ENCODE peak calls at places on chromosomes 1 and 21, in six cellular contexts. One of them, this sample, is unnamed.

GRCh38 chr1:182259229-182259872 is 132.2 kb downstream of the GLUL start:
- DNase-seq in adipocyte: peak; percentile 49
- DNase-seq in mesendoderm: no peak
- DNase-seq in skeletal muscle cell: peak; percentile 59
- DNase-seq in GM23338: no peak
- DNase-seq in IMR-90: no peak
- DNase-seq in this sample: peak; percentile 80

GRCh38 chr1:84083321-84083720 is 60.8 kb upstream of the PRKACB start:
- DNase-seq in adipocyte: no peak
- DNase-seq in mesendoderm: no peak
- DNase-seq in skeletal muscle cell: no peak
- DNase-seq in GM23338: no peak
- DNase-seq in IMR-90: no peak
- DNase-seq in this sample: no peak

GRCh38 chr21:38140192-38140905 is 116.4 kb upstream of the KCNJ15 start:
- DNase-seq in adipocyte: peak; percentile 48
- DNase-seq in mesendoderm: no peak
- DNase-seq in skeletal muscle cell: peak; percentile 43
- DNase-seq in GM23338: no peak
- DNase-seq in IMR-90: peak; percentile 25
- DNase-seq in this sample: peak; percentile 5

GRCh38 chr1:107548276-107548675 is 407.4 kb downstream of the NTNG1 start:
- DNase-seq in adipocyte: no peak
- DNase-seq in mesendoderm: no peak
- DNase-seq in skeletal muscle cell: peak; percentile 8
- DNase-seq in GM23338: no peak
- DNase-seq in IMR-90: no peak
- DNase-seq in this sample: peak; percentile 51

GRCh38 chr1:181149326-181150000 is 61.0 kb downstream of the IER5 start:
- DNase-seq in adipocyte: no peak
- DNase-seq in mesendoderm: no peak
- DNase-seq in skeletal muscle cell: no peak
- DNase-seq in GM23338: peak; percentile 34
- DNase-seq in IMR-90: no peak
- DNase-seq in this sample: no peak

GRCh38 chr1:202343652-202344349 is 2.1 kb upstream of the UBE2T start:
- DNase-seq in adipocyte: peak; percentile 90
- DNase-seq in mesendoderm: peak; percentile 45
- DNase-seq in skeletal muscle cell: no peak
- DNase-seq in GM23338: peak; percentile 81
- DNase-seq in IMR-90: peak; percentile 48
- DNase-seq in this sample: peak; percentile 48

GRCh38 chr1:5730272-5731109 is 261.7 kb downstream of the NPHP4 start:
- DNase-seq in adipocyte: no peak
- DNase-seq in mesendoderm: no peak
- DNase-seq in skeletal muscle cell: no peak
- DNase-seq in GM23338: no peak
- DNase-seq in IMR-90: no peak
- DNase-seq in this sample: no peak

GRCh38 chr1:99758073-99758511 is 8.3 kb downstream of the FRRS1 start:
- DNase-seq in adipocyte: peak; percentile 30
- DNase-seq in mesendoderm: peak; percentile 90
- DNase-seq in skeletal muscle cell: no peak
- DNase-seq in GM23338: peak; percentile 8
- DNase-seq in IMR-90: no peak
- DNase-seq in this sample: no peak

GRCh38 chr1:5809207-5809788 is 182.9 kb downstream of the NPHP4 start:
- DNase-seq in adipocyte: no peak
- DNase-seq in mesendoderm: no peak
- DNase-seq in skeletal muscle cell: no peak
- DNase-seq in GM23338: no peak
- DNase-seq in IMR-90: no peak
- DNase-seq in this sample: no peak

GRCh38 chr1:6484826-6485139 is 6.7 kb downstream of the PLEKHG5 start:
- DNase-seq in adipocyte: no peak
- DNase-seq in mesendoderm: no peak
- DNase-seq in skeletal muscle cell: no peak
- DNase-seq in GM23338: peak; percentile 41
- DNase-seq in IMR-90: no peak
- DNase-seq in this sample: no peak

GRCh38 chr1:105894006-105894405 is 1162.5 kb upstream of the PRMT6 start:
- DNase-seq in adipocyte: peak; percentile 0
- DNase-seq in mesendoderm: no peak
- DNase-seq in skeletal muscle cell: no peak
- DNase-seq in GM23338: no peak
- DNase-seq in IMR-90: peak; percentile 43
- DNase-seq in this sample: no peak

GRCh38 chr1:59013276-59013927 is 229.6 kb upstream of the JUN start:
- DNase-seq in adipocyte: peak; percentile 65
- DNase-seq in mesendoderm: peak; percentile 69
- DNase-seq in skeletal muscle cell: no peak
- DNase-seq in GM23338: peak; percentile 90
- DNase-seq in IMR-90: peak; percentile 36
- DNase-seq in this sample: peak; percentile 26

GRCh38 chr1:48216276-48216675 is 6.2 kb upstream of the SLC5A9 start:
- DNase-seq in adipocyte: peak; percentile 1
- DNase-seq in mesendoderm: no peak
- DNase-seq in skeletal muscle cell: no peak
- DNase-seq in GM23338: no peak
- DNase-seq in IMR-90: no peak
- DNase-seq in this sample: no peak

GRCh38 chr1:48214820-48215219 is 7.7 kb upstream of the SLC5A9 start:
- DNase-seq in adipocyte: no peak
- DNase-seq in mesendoderm: peak; percentile 73
- DNase-seq in skeletal muscle cell: no peak
- DNase-seq in GM23338: no peak
- DNase-seq in IMR-90: no peak
- DNase-seq in this sample: no peak

GRCh38 chr1:48217861-48218260 is 4.7 kb upstream of the SLC5A9 start:
- DNase-seq in adipocyte: no peak
- DNase-seq in mesendoderm: no peak
- DNase-seq in skeletal muscle cell: no peak
- DNase-seq in GM23338: no peak
- DNase-seq in IMR-90: no peak
- DNase-seq in this sample: no peak

GRCh38 chr1:48215222-48215621 is 7.3 kb upstream of the SLC5A9 start:
- DNase-seq in adipocyte: no peak
- DNase-seq in mesendoderm: no peak
- DNase-seq in skeletal muscle cell: no peak
- DNase-seq in GM23338: no peak
- DNase-seq in IMR-90: no peak
- DNase-seq in this sample: no peak

DNA sequence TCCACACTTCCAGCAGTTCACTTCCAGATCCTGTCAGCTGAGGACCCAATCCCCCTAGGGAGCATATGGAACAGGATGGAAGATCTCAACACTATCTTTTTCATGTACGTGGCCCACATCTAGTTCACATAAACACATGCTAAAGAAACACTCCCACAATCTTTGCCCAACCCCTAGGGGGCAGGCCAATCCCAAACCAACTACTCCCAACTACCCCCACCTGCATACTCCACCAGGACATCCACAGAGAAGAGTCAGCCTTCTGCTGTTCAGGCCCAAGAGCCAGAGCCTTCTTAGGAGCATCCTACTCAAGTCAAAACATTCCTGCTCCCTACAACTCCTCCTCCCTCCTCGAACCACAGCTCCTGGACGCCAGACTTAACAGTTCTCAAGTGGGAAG is 5.6 kb upstream of the SLC5A9 start:
- DNase-seq in adipocyte: no peak
- DNase-seq in mesendoderm: peak; percentile 53
- DNase-seq in skeletal muscle cell: no peak
- DNase-seq in GM23338: no peak
- DNase-seq in IMR-90: no peak
- DNase-seq in this sample: no peak
- H3K4me3 ChIP-seq in adipocyte: no peak overlapping the region
- H3K4me3 ChIP-seq in mesendoderm: no peak overlapping the region
- H3K4me3 ChIP-seq in skeletal muscle cell: no peak overlapping the region
- H3K4me3 ChIP-seq in GM23338: no peak overlapping the region
- H3K4me3 ChIP-seq in IMR-90: no peak overlapping the region
- H3K4me3 ChIP-seq in this sample: no peak overlapping the region

GRCh38 chr1:206559661-206559995 is 52.3 kb downstream of the RASSF5 start:
- DNase-seq in adipocyte: no peak
- DNase-seq in mesendoderm: no peak
- DNase-seq in skeletal muscle cell: no peak
- DNase-seq in GM23338: no peak
- DNase-seq in IMR-90: no peak
- DNase-seq in this sample: no peak

GRCh38 chr1:206558794-206559660 is 51.7 kb downstream of the RASSF5 start:
- DNase-seq in adipocyte: no peak
- DNase-seq in mesendoderm: no peak
- DNase-seq in skeletal muscle cell: no peak
- DNase-seq in GM23338: no peak
- DNase-seq in IMR-90: no peak
- DNase-seq in this sample: no peak

GRCh38 chr1:206557636-206558473 is 50.5 kb downstream of the RASSF5 start:
- DNase-seq in adipocyte: no peak
- DNase-seq in mesendoderm: no peak
- DNase-seq in skeletal muscle cell: no peak
- DNase-seq in GM23338: no peak
- DNase-seq in IMR-90: no peak
- DNase-seq in this sample: no peak

GRCh38 chr1:206556748-206557635 is 49.7 kb downstream of the RASSF5 start:
- DNase-seq in adipocyte: peak; percentile 73
- DNase-seq in mesendoderm: peak; percentile 66
- DNase-seq in skeletal muscle cell: no peak
- DNase-seq in GM23338: peak; percentile 80
- DNase-seq in IMR-90: peak; percentile 38
- DNase-seq in this sample: peak; percentile 23

DNA sequence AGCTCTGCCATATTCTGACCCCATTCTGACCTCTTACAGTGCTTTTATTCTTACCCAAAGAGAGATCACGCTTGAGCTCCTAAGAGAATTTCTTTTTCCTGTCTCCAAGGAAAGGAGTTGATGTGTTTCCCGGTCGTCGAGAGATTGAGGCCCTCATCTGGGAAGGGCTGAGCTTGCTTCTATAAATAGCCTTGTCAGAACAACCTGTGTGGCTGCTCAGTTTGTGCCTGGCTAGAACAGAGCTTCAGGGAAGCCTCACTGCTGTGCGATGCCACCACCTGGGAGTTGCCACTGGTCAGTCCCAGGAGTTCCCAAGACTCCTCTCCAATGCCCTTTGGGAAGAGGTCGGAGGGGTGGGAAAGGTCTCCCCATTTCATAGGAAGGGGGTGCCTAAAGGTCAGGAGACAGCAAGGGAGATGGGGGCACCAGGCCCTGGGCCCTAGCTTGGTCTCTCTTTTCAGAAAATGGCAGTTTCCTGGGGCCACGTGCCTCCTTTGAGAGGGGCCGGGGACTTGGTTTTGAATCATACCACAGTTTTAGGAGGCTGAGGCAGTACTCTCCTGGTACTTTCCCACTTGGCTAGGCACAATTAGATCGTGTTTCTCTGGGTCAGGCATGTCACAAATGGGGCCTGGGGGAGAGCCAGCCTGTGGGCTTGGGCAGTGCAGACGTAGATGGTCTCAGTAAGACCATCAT is 52.1 kb downstream of the EIF2D start:
- DNase-seq in adipocyte: no peak
- DNase-seq in mesendoderm: no peak
- DNase-seq in skeletal muscle cell: no peak
- DNase-seq in GM23338: no peak
- DNase-seq in IMR-90: no peak
- DNase-seq in this sample: no peak
- H3K4me3 ChIP-seq in adipocyte: no peak overlapping the region
- H3K4me3 ChIP-seq in mesendoderm: no peak overlapping the region
- H3K4me3 ChIP-seq in skeletal muscle cell: no peak overlapping the region
- H3K4me3 ChIP-seq in GM23338: no peak overlapping the region
- H3K4me3 ChIP-seq in IMR-90: no peak overlapping the region
- H3K4me3 ChIP-seq in this sample: no peak overlapping the region

GRCh38 chr1:166272155-166272554 is 105.4 kb upstream of the FAM78B start:
- DNase-seq in adipocyte: no peak
- DNase-seq in mesendoderm: no peak
- DNase-seq in skeletal muscle cell: no peak
- DNase-seq in GM23338: no peak
- DNase-seq in IMR-90: no peak
- DNase-seq in this sample: no peak

GRCh38 chr1:166270476-166271150 is 103.8 kb upstream of the FAM78B start:
- DNase-seq in adipocyte: no peak
- DNase-seq in mesendoderm: no peak
- DNase-seq in skeletal muscle cell: no peak
- DNase-seq in GM23338: no peak
- DNase-seq in IMR-90: no peak
- DNase-seq in this sample: no peak

GRCh38 chr1:166273618-166274017 is 106.8 kb upstream of the FAM78B start:
- DNase-seq in adipocyte: no peak
- DNase-seq in mesendoderm: peak; percentile 63
- DNase-seq in skeletal muscle cell: no peak
- DNase-seq in GM23338: no peak
- DNase-seq in IMR-90: no peak
- DNase-seq in this sample: no peak

GRCh38 chr1:166271151-166271538 is 104.3 kb upstream of the FAM78B start:
- DNase-seq in adipocyte: no peak
- DNase-seq in mesendoderm: no peak
- DNase-seq in skeletal muscle cell: no peak
- DNase-seq in GM23338: no peak
- DNase-seq in IMR-90: no peak
- DNase-seq in this sample: no peak

DNA sequence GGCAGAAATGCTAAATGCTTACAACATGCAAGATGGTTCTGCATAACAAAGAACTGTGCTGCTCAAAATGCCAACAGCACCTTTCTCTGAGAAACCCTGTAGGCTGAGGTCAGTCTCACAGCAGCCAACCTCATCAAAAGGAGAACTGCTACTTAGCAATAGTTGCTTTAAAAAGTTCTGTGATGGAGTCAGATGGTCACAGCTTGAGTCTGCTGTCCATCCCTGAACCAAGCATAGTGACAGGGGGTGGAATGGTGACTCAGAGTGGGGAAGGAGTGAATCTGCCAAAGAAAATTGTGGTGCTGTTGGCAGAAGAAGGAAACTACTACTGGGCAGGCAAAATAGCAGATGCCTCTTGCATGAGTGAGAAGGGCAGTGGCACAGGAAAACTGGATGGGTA is 106.0 kb upstream of the FAM78B start:
- DNase-seq in adipocyte: no peak
- DNase-seq in mesendoderm: peak; percentile 22
- DNase-seq in skeletal muscle cell: no peak
- DNase-seq in GM23338: peak; percentile 13
- DNase-seq in IMR-90: no peak
- DNase-seq in this sample: no peak
- H3K4me3 ChIP-seq in adipocyte: no peak overlapping the region
- H3K4me3 ChIP-seq in mesendoderm: no peak overlapping the region
- H3K4me3 ChIP-seq in skeletal muscle cell: no peak overlapping the region
- H3K4me3 ChIP-seq in GM23338: no peak overlapping the region
- H3K4me3 ChIP-seq in IMR-90: no peak overlapping the region
- H3K4me3 ChIP-seq in this sample: no peak overlapping the region

DNA sequence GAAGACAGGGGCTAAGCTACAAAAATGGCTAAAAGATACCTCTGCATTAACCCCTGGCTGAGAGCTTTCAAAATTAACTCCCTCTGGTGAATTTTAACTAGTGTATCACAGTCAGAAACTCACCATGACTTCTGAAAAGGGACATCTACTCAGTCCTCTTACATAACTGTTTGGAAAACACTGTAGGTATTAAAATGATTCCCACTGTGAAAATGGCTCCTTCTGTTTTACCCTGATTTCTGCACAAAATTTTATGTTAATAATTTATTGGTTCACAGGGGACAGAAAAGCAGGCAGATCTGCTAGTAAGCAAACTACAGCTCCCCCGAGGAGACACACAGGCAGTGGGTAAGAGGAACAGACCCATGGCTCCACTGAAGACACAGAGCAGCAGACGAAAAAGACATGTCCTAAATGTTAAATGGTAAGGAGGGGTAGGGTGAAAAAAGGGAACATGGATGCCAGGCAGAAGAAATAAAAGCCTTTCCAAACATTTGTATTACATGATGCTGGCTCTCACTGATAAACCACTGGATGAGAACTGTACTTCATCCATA is 111.7 kb downstream of the SLC45A1 start:
- DNase-seq in adipocyte: no peak
- DNase-seq in mesendoderm: no peak
- DNase-seq in skeletal muscle cell: no peak
- DNase-seq in GM23338: no peak
- DNase-seq in IMR-90: no peak
- DNase-seq in this sample: no peak
- H3K4me3 ChIP-seq in adipocyte: no peak overlapping the region
- H3K4me3 ChIP-seq in mesendoderm: no peak overlapping the region
- H3K4me3 ChIP-seq in skeletal muscle cell: no peak overlapping the region
- H3K4me3 ChIP-seq in GM23338: no peak overlapping the region
- H3K4me3 ChIP-seq in IMR-90: no peak overlapping the region
- H3K4me3 ChIP-seq in this sample: no peak overlapping the region

This sample was measured in astrocyte of the spinal cord.